ENCODE peak calls at places on chromosomes 12 and 14, in five cellular contexts. Y is esophagus muscularis mucosa; V is Peyer's patch; D is HL-60; H is CD8-positive, alpha-beta T cell. G is an unnamed sample.

GRCh38 chr12:10722905-10723866 is at the start of gene YBX3:
- DNase-seq in Y (peak; percentile 97), V (peak; percentile 47), D (peak; percentile 81), H (peak; percentile 61), G (peak; percentile 78)

GRCh38 chr12:75837700-75838099 is 193.9 kb downstream of the PHLDA1 start:
- DNase-seq in Y (no peak), V (no peak), D (no peak), H (no peak), G (no peak)

GRCh38 chr14:89856871-89857345 is 97.6 kb downstream of the EFCAB11 start:
- DNase-seq in Y (no peak), V (no peak), D (no peak), H (no peak), G (peak; percentile 17)

GRCh38 chr12:44224399-44224798 is 388.5 kb downstream of the TMEM117 start:
- DNase-seq in Y (no peak), V (no peak), D (no peak), H (no peak), G (peak; percentile 1)

GRCh38 chr12:103468837-103469236 is 26.9 kb downstream of the C12orf42 start:
- DNase-seq in Y (no peak), V (no peak), D (no peak), H (no peak), G (no peak)

GRCh38 chr14:22024117-22024516 is 350.5 kb upstream of the OR4E1 start:
- DNase-seq in Y (no peak), V (no peak), D (no peak), H (no peak), G (no peak)

GRCh38 chr12:7142057-7142644 is 12.0 kb downstream of the CLSTN3 start:
- DNase-seq in Y (no peak), V (peak; percentile 41), D (peak; percentile 66), H (peak; percentile 68), G (peak; percentile 25)

GRCh38 chr14:68757618-68758081 is 35.2 kb downstream of the ZFP36L1 start:
- DNase-seq in Y (no peak), V (peak; percentile 32), D (peak; percentile 41), H (no peak), G (no peak)

GRCh38 chr12:23221066-23221465 is 596.1 kb downstream of the ETNK1 start:
- DNase-seq in Y (no peak), V (no peak), D (no peak), H (no peak), G (peak; percentile 5)

GRCh38 chr12:9651265-9651729 is 18.2 kb upstream of the CLEC2D start:
- DNase-seq in Y (no peak), V (peak; percentile 45), D (peak; percentile 80), H (peak; percentile 68), G (peak; percentile 66)

GRCh38 chr12:48932878-48933277 is 7.6 kb upstream of the FKBP11 start:
- DNase-seq in Y (no peak), V (no peak), D (no peak), H (no peak), G (no peak)

GRCh38 chr14:94773682-94774211 is 3.8 kb upstream of the GSC start:
- DNase-seq in Y (no peak), V (no peak), D (no peak), H (no peak), G (no peak)

GRCh38 chr12:72273499-72273837 is 1.3 kb downstream of the TRHDE start:
- DNase-seq in Y (no peak), V (no peak), D (no peak), H (no peak), G (no peak)

GRCh38 chr14:32510815-32511214 is 181.7 kb downstream of the AKAP6 start:
- DNase-seq in Y (no peak), V (no peak), D (no peak), H (no peak), G (no peak)

GRCh38 chr12:85156569-85156968 is 120.4 kb downstream of the LRRIQ1 start:
- DNase-seq in Y (no peak), V (no peak), D (no peak), H (no peak), G (no peak)

GRCh38 chr12:85157023-85157626 is 121.0 kb downstream of the LRRIQ1 start:
- DNase-seq in Y (no peak), V (no peak), D (no peak), H (no peak), G (no peak)

GRCh38 chr12:85155791-85156190 is 119.6 kb downstream of the LRRIQ1 start:
- DNase-seq in Y (no peak), V (no peak), D (no peak), H (no peak), G (no peak)
- TF ChIP-seq CTCF in Y (peak; percentile 21), V (no peak), D (no peak), H (no peak), G (peak; percentile 21)

GRCh38 chr12:56219840-56220239 is 1.9 kb downstream of the RNF41 start:
- DNase-seq in Y (no peak), V (no peak), D (no peak), H (no peak), G (no peak)
- H3K4me3 ChIP-seq in Y (peak overlapping the region; percentile 82), V (no peak overlapping the region), D (peak overlapping the region; percentile 94), H (no peak overlapping the region), G (no peak overlapping the region)

GRCh38 chr12:121352053-121353018 is at the start of gene ANAPC5:
- DNase-seq in Y (peak; percentile 99), V (peak; percentile 94), D (peak; percentile 99), H (peak; percentile 91), G (peak; percentile 99)
- TF ChIP-seq CTCF in Y (no peak), V (peak; percentile 31), D (no peak), H (no peak), G (no peak)

DNA sequence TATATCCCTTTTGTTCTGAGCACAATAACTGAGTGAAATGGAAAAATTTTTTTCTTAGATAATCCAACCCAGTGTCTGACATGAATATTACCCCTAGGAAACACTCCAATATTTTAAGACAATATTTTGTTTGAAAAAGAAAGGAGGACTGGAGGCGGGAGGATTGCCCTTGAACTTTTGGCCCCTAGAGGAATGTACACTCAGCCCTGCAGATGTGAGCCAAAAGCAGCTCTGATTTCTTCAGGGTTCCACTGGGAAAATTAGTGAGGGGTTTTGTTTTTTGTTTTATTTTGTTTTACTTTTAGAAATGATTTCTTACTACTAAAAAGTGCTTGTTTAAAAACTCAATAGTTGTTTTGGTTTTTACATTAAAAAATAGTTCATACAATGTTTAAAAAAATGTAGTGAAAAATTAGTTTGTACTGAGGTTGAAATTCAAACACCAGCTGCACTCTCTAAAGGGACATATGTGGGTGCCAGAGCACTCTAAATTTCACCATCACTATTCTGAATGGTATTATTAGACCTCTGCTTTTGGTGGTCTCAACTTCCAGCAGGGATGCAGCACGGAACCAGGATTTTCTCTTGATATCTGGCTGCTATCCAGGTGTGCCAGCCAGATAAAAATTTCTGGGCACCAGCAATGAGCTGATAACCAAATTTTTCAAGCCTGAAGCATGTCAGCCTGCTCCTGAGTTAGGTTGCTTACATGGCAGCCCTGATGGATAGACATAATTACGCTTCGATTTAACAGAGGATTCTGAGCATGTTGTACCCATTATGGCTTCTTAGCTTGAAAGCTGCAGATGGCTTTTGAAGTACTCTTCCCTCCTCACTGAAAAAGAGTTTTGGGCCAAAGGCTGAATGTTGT is 141.9 kb downstream of the ANO6 start:
- DNase-seq in Y (no peak), V (no peak), D (no peak), H (no peak), G (no peak)
- H3K4me3 ChIP-seq in Y (no peak overlapping the region), V (no peak overlapping the region), D (no peak overlapping the region), H (no peak overlapping the region), G (no peak overlapping the region)

GRCh38 chr12:119178544-119179334 is at the start of gene HSPB8:
- DNase-seq in Y (peak; percentile 97), V (peak; percentile 31), D (no peak), H (no peak), G (peak; percentile 2)
- TF ChIP-seq CTCF in Y (no peak), V (no peak), D (no peak), H (no peak), G (no peak)

GRCh38 chr12:107513184-107513583 is 172.4 kb upstream of the PWP1 start:
- DNase-seq in Y (peak; percentile 34), V (no peak), D (no peak), H (no peak), G (no peak)
- H3K4me3 ChIP-seq in Y (no peak overlapping the region), V (no peak overlapping the region), D (no peak overlapping the region), H (no peak overlapping the region), G (no peak overlapping the region)

DNA sequence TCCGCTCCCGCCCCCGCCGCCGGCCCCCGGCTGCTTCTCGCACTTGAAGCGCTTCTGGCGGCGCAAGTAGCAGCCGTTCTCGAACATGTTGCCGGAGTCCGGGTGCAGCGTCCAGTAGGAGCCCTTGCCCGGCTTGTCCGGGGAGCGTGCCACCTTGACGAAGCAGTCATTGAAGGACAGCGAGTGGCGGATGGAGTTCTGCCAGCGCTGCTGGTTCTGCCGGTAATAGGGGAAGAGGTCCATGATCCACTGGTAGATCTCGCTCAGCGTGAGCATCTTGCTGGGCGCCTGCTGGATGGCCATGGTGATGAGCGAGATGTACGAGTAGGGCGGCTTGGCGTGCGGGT is 3.1 kb downstream of the FOXA1 start:
- DNase-seq in Y (no peak), V (no peak), D (no peak), H (no peak), G (no peak)
- TF ChIP-seq CTCF in Y (no peak), V (no peak), D (no peak), H (no peak), G (no peak)

GRCh38 chr14:74475678-74476077 is 17.4 kb downstream of the NPC2 start:
- DNase-seq in Y (no peak), V (no peak), D (no peak), H (no peak), G (peak; percentile 48)

GRCh38 chr14:74476107-74476506 is 17.0 kb downstream of the NPC2 start:
- DNase-seq in Y (no peak), V (no peak), D (no peak), H (no peak), G (no peak)

GRCh38 chr14:74474376-74474775 is 18.7 kb downstream of the NPC2 start:
- DNase-seq in Y (no peak), V (no peak), D (no peak), H (no peak), G (no peak)

GRCh38 chr14:74478996-74479635 is 14.0 kb downstream of the NPC2 start:
- DNase-seq in Y (no peak), V (no peak), D (no peak), H (no peak), G (no peak)

GRCh38 chr14:74476607-74477006 is 16.5 kb downstream of the NPC2 start:
- DNase-seq in Y (no peak), V (no peak), D (no peak), H (no peak), G (no peak)
- H3K4me3 ChIP-seq in Y (no peak overlapping the region), V (no peak overlapping the region), D (no peak overlapping the region), H (no peak overlapping the region), G (no peak overlapping the region)